ENCODE peak calls at places on chromosomes 3 and 15, in five cellular contexts. K is WTC11, W is endodermal cell, A is psoas muscle, Q is neural crest cell. H is an unnamed sample.

GRCh38 chr3:118987466-118987865 is 47.2 kb downstream of the IGSF11 start:
- DNase-seq in K (no peak), W (peak; percentile 37), A (no peak), Q (no peak), H (no peak)

GRCh38 chr3:194536883-194537637 is 50.3 kb upstream of the ATP13A3 start:
- DNase-seq in K (no peak), W (no peak), A (peak; percentile 64), Q (no peak), H (no peak)

GRCh38 chr3:43790476-43790875 is 99.7 kb downstream of the ABHD5 start:
- DNase-seq in K (no peak), W (no peak), A (no peak), Q (no peak), H (no peak)

GRCh38 chr3:159619341-159619885 is 369.2 kb upstream of the IL12A start:
- DNase-seq in K (no peak), W (no peak), A (no peak), Q (no peak), H (peak; percentile 57)

GRCh38 chr3:129824926-129825541 is 68.5 kb downstream of the TMCC1 start:
- DNase-seq in K (peak; percentile 57), W (peak; percentile 83), A (no peak), Q (peak; percentile 50), H (no peak)

GRCh38 chr3:30526031-30526430 is 80.4 kb upstream of the TGFBR2 start:
- DNase-seq in K (no peak), W (no peak), A (no peak), Q (no peak), H (no peak)

GRCh38 chr3:32423534-32423933 is 31.9 kb downstream of the CMTM7 start:
- DNase-seq in K (no peak), W (no peak), A (no peak), Q (no peak), H (no peak)

GRCh38 chr15:66865622-66866611 is 163.9 kb downstream of the SMAD6 start:
- DNase-seq in K (no peak), W (peak; percentile 68), A (peak; percentile 62), Q (no peak), H (no peak)

GRCh38 chr15:81003023-81003350 is 2.3 kb downstream of the TLNRD1 start:
- DNase-seq in K (no peak), W (no peak), A (no peak), Q (no peak), H (no peak)

GRCh38 chr3:120449701-120450216 is 1.0 kb downstream of the FSTL1 start:
- DNase-seq in K (no peak), W (no peak), A (no peak), Q (no peak), H (peak; percentile 79)

GRCh38 chr3:168820748-168821445 is 725.2 kb upstream of the GOLIM4 start:
- DNase-seq in K (no peak), W (no peak), A (no peak), Q (no peak), H (no peak)

GRCh38 chr3:46695962-46696922 is 2.8 kb upstream of the ALS2CL start:
- DNase-seq in K (no peak), W (no peak), A (peak; percentile 87), Q (no peak), H (no peak)

GRCh38 chr3:142576792-142577191 is 1.7 kb downstream of the ATR start:
- DNase-seq in K (no peak), W (no peak), A (no peak), Q (no peak), H (no peak)

GRCh38 chr3:168801792-168802191 is 706.1 kb upstream of the GOLIM4 start:
- DNase-seq in K (no peak), W (no peak), A (no peak), Q (no peak), H (peak; percentile 37)

GRCh38 chr3:22284559-22284958 is 533.5 kb upstream of the ZNF385D start:
- DNase-seq in K (no peak), W (no peak), A (no peak), Q (no peak), H (no peak)

GRCh38 chr3:183826854-183827253 is 1.5 kb upstream of the MAP6D1 start:
- DNase-seq in K (peak; percentile 13), W (no peak), A (no peak), Q (no peak), H (no peak)

GRCh38 chr3:107674371-107674770 is 151.6 kb downstream of the BBX start:
- DNase-seq in K (no peak), W (no peak), A (peak; percentile 56), Q (no peak), H (no peak)

GRCh38 chr3:139638518-139638917 is 39.3 kb downstream of the NMNAT3 start:
- DNase-seq in K (no peak), W (peak; percentile 5), A (no peak), Q (no peak), H (no peak)

GRCh38 chr3:113495035-113495434 is 19.9 kb downstream of the SPICE1 start:
- DNase-seq in K (no peak), W (peak; percentile 51), A (no peak), Q (no peak), H (no peak)

GRCh38 chr15:50415752-50416404 is 8.3 kb upstream of the USP8 start:
- DNase-seq in K (no peak), W (peak; percentile 53), A (no peak), Q (no peak), H (no peak)

GRCh38 chr3:66413151-66413751 is 87.6 kb downstream of the LRIG1 start:
- DNase-seq in K (no peak), W (peak; percentile 20), A (peak; percentile 76), Q (no peak), H (peak; percentile 76)

GRCh38 chr15:78620021-78620838 is 566 bp downstream of the CHRNA3 start:
- DNase-seq in K (peak; percentile 69), W (peak; percentile 93), A (no peak), Q (peak; percentile 43), H (no peak)

GRCh38 chr3:53140575-53141467 is 10.6 kb upstream of the RFT1 start:
- DNase-seq in K (no peak), W (peak; percentile 42), A (no peak), Q (no peak), H (no peak)

GRCh38 chr15:100030586-100031249 is 297.5 kb upstream of the LYSMD4 start:
- DNase-seq in K (no peak), W (peak; percentile 7), A (no peak), Q (no peak), H (no peak)

GRCh38 chr15:77503240-77503639 is 82.6 kb downstream of the HMG20A start:
- DNase-seq in K (no peak), W (no peak), A (no peak), Q (no peak), H (no peak)

GRCh38 chr3:88713233-88713691 is 394.2 kb upstream of the EPHA3 start:
- DNase-seq in K (no peak), W (no peak), A (no peak), Q (no peak), H (peak; percentile 16)

GRCh38 chr3:185199671-185200070 is 46.8 kb upstream of the C3orf70 start:
- DNase-seq in K (no peak), W (no peak), A (no peak), Q (no peak), H (no peak)

GRCh38 chr15:43249699-43250203 is 17.0 kb downstream of the TGM5 start:
- DNase-seq in K (no peak), W (no peak), A (no peak), Q (no peak), H (peak; percentile 35)

GRCh38 chr3:195558602-195559001 is 15.5 kb upstream of the PPP1R2 start:
- DNase-seq in K (no peak), W (peak; percentile 67), A (peak; percentile 82), Q (no peak), H (peak; percentile 30)

GRCh38 chr15:95284933-95285401 is 1045.5 kb upstream of the NR2F2 start:
- DNase-seq in K (no peak), W (peak; percentile 58), A (no peak), Q (no peak), H (no peak)

GRCh38 chr3:40211579-40211978 is 97.9 kb upstream of the EIF1B start:
- DNase-seq in K (no peak), W (peak; percentile 24), A (no peak), Q (no peak), H (no peak)

GRCh38 chr3:8443829-8444791 is 57.5 kb upstream of the LMCD1 start:
- DNase-seq in K (peak; percentile 63), W (peak; percentile 89), A (peak; percentile 84), Q (peak; percentile 66), H (peak; percentile 99)
- TF ChIP-seq CTCF in K (no peak), W (no peak), A (no peak), Q (no peak), H (no peak)

GRCh38 chr15:34435658-34436057 is 1.9 kb downstream of the GOLGA8A start:
- DNase-seq in K (no peak), W (no peak), A (no peak), Q (no peak), H (no peak)
- TF ChIP-seq CTCF in K (no peak), W (no peak), A (no peak), Q (no peak), H (no peak)

DNA sequence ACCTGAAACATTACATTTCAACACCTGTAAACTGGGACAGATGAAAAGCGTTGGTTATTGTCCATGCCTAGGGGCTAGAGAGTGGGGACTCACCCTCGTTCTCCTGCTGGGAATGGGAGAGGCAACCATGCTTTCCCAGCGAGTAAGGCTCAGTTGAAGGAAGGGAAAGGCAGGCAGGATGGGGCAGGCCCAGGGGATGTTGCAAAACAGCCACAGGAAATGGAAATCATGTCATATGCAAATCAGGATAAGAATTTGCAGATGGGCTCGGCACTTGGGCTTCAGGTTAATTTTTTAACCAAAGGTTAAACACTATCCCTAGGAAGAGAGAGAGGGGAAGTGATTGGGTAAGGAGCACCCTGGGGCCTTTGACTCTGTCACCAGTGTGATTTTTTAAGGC is 14.5 kb upstream of the PLA2G4E start:
- DNase-seq in K (no peak), W (peak; percentile 71), A (no peak), Q (no peak), H (no peak)
- TF ChIP-seq CTCF in K (no peak), W (no peak), A (no peak), Q (no peak), H (no peak)

GRCh38 chr3:25962255-25962654 is 172.4 kb downstream of the OXSM start:
- DNase-seq in K (peak; percentile 27), W (peak; percentile 68), A (no peak), Q (no peak), H (no peak)
- TF ChIP-seq CTCF in K (peak; percentile 39), W (peak; percentile 83), A (no peak), Q (peak; percentile 55), H (no peak)

DNA sequence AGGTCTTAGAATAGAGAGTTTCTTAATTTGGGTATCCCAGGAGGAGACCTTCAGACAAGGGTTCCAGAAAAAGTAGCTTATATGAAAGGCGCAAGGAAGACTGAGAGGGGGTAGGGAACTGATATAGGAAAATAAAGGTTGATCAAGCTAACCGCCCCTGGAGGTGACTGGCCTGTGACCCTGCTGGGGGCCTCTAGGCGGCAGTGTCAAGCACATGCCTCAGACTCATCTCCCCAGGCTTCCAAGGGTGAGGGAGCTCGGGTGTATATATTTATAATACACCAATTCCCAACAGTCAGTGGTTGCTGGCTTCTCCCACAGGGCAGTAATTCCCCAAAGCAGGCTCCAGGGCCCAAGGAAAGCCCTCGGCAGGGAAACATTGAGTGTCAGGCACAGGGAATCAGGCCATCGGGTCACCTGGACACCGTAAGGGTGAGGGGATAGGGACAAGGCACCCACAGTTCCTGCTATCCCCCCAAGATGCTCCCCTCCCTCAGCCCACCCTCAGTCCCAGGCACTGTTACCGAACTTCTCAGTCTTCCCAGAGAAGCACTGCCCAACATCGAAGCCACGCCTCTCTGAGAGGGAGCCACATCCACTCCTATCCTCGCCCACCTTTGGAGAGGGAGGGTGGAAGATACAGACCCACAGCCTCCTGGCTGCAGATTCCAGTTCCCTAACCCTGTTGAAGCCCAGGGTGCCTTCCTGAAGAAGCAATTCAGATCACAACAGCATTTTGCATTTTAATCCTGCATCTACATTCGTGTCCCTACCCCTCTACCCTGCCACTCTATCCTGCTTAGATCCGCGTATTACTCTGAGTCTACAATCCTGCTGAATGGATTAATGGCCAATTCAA is 19.5 kb upstream of the CAV3 start:
- DNase-seq in K (peak; percentile 72), W (peak; percentile 82), A (no peak), Q (no peak), H (no peak)
- TF ChIP-seq CTCF in K (peak; percentile 47), W (peak; percentile 81), A (no peak), Q (peak; percentile 53), H (peak; percentile 47)